ENCODE peak calls at places on chromosomes 2 and 18, in four cellular contexts. S is ACHN, Y is ureter, O is Karpas-422. G is an unnamed sample.

GRCh38 chr2:106982350-106982749 is 96.4 kb upstream of the ST6GAL2 start:
- DNase-seq in S (no peak), Y (no peak), O (no peak), G (no peak)

GRCh38 chr2:109647636-109648035 is 33.5 kb downstream of the SOWAHC start:
- DNase-seq in S (peak), Y (no peak), O (no peak), G (no peak)

GRCh38 chr2:100273387-100273786 is 48.9 kb downstream of the LONRF2 start:
- DNase-seq in S (no peak), Y (no peak), O (no peak), G (no peak)

GRCh38 chr2:71212336-71212735 is 14.6 kb downstream of the PAIP2B start:
- DNase-seq in S (no peak), Y (no peak), O (no peak), G (no peak)

GRCh38 chr2:73837847-73838585 is 9.3 kb downstream of the STAMBP start:
- DNase-seq in S (no peak), Y (no peak), O (no peak), G (no peak)

GRCh38 chr2:205170399-205170798 is 511.9 kb upstream of the NRP2 start:
- DNase-seq in S (no peak), Y (no peak), O (no peak), G (no peak)

GRCh38 chr2:29174937-29175336 is 59.7 kb downstream of the CLIP4 start:
- DNase-seq in S (no peak), Y (no peak), O (no peak), G (no peak)

GRCh38 chr18:42929181-42929580 is 186.3 kb downstream of the RIT2 start:
- DNase-seq in S (no peak), Y (no peak), O (no peak), G (no peak)

GRCh38 chr2:97546711-97547110 is 43.0 kb downstream of the ANKRD36B start:
- DNase-seq in S (no peak), Y (no peak), O (no peak), G (no peak)

GRCh38 chr2:100662866-100663265 is 100.1 kb downstream of the PDCL3 start:
- DNase-seq in S (no peak), Y (no peak), O (no peak), G (no peak)

GRCh38 chr2:158984554-158985207 is 16.2 kb downstream of the TANC1 start:
- DNase-seq in S (no peak), Y (no peak), O (no peak), G (no peak)

GRCh38 chr2:98909381-98910211 is 26.4 kb downstream of the CRACDL start:
- DNase-seq in S (peak), Y (peak), O (peak), G (peak)

GRCh38 chr2:226251661-226252060 is 548.0 kb downstream of the IRS1 start:
- DNase-seq in S (no peak), Y (no peak), O (no peak), G (no peak)

GRCh38 chr2:3036432-3037125 is 341.0 kb downstream of the EIPR1 start:
- DNase-seq in S (no peak), Y (no peak), O (no peak), G (no peak)

GRCh38 chr2:96810783-96811192 is 5.3 kb upstream of the CNNM3 start:
- DNase-seq in S (no peak), Y (no peak), O (no peak), G (no peak)

GRCh38 chr2:134253804-134254203 is at the start of gene MGAT5:
- DNase-seq in S (no peak), Y (peak), O (no peak), G (peak)

GRCh38 chr2:217909156-217909820 is 93.5 kb downstream of the TNS1 start:
- DNase-seq in S (no peak), Y (no peak), O (peak), G (no peak)

GRCh38 chr18:70457223-70457622 is 168.4 kb downstream of the SOCS6 start:
- DNase-seq in S (no peak), Y (no peak), O (no peak), G (no peak)

GRCh38 chr2:162457487-162457886 is 113.6 kb downstream of the GCA start:
- DNase-seq in S (no peak), Y (no peak), O (no peak), G (no peak)

GRCh38 chr2:15120578-15120977 is 440.6 kb downstream of the NBAS start:
- DNase-seq in S (no peak), Y (no peak), O (no peak), G (no peak)

GRCh38 chr2:14074691-14075090 is 557.8 kb upstream of the LRATD1 start:
- DNase-seq in S (no peak), Y (no peak), O (no peak), G (no peak)

GRCh38 chr18:49767111-49768050 is 46.0 kb downstream of the ACAA2 start:
- DNase-seq in S (no peak), Y (no peak), O (no peak), G (no peak)

GRCh38 chr2:26922638-26923466 is 47.6 kb upstream of the MAPRE3 start:
- DNase-seq in S (peak), Y (no peak), O (peak), G (peak)

GRCh38 chr2:112591413-112591812 is 7.0 kb downstream of the CHCHD5 start:
- DNase-seq in S (no peak), Y (no peak), O (no peak), G (no peak)

GRCh38 chr2:25339791-25340339 is 1.9 kb downstream of the DNMT3A start:
- DNase-seq in S (no peak), Y (no peak), O (no peak), G (peak)

GRCh38 chr2:149360106-149360505 is 29.7 kb downstream of the LYPD6 start:
- DNase-seq in S (no peak), Y (no peak), O (no peak), G (no peak)

GRCh38 chr2:159131882-159132281 is 154.6 kb downstream of the WDSUB1 start:
- DNase-seq in S (peak), Y (no peak), O (no peak), G (no peak)

GRCh38 chr2:64212346-64212745 is 68.1 kb upstream of the PELI1 start:
- DNase-seq in S (no peak), Y (no peak), O (no peak), G (no peak)

GRCh38 chr2:40187054-40187453 is 264.8 kb downstream of the SLC8A1 start:
- DNase-seq in S (no peak), Y (no peak), O (no peak), G (no peak)

GRCh38 chr2:202135111-202135874 is 62.2 kb downstream of the KIAA2012 start:
- DNase-seq in S (no peak), Y (peak), O (no peak), G (no peak)

GRCh38 chr2:44362207-44363015 is 664 bp downstream of the CAMKMT start:
- DNase-seq in S (peak), Y (peak), O (peak), G (no peak)

GRCh38 chr18:44198296-44199284 is 482.1 kb upstream of the SETBP1 start:
- DNase-seq in S (no peak), Y (no peak), O (no peak), G (peak)

GRCh38 chr18:48835119-48835518 is 115.6 kb downstream of the SMAD7 start:
- DNase-seq in S (no peak), Y (no peak), O (peak), G (no peak)

G was measured in NCI-H2107.